ENCODE peak calls at places on chromosomes 3 and 15, in seven cellular contexts. F is omental fat pad, E is GM12865, O is nephron progenitor cell, I is AG10803, U is A549, Z is brain microvascular endothelial cell. G is an unnamed sample.

GRCh38 chr3:120182613-120183524 is 88.6 kb upstream of the GSK3B start:
- DNase-seq in F (no peak), E (peak), O (no peak), I (peak), U (peak), Z (peak), G (no peak)

GRCh38 chr15:78907577-78907976 is 34.9 kb downstream of the MORF4L1 start:
- DNase-seq in F (no peak), E (no peak), O (no peak), I (no peak), U (no peak), Z (no peak), G (no peak)

GRCh38 chr15:25240461-25241021 is 198.3 kb downstream of the UBE3A start:
- DNase-seq in F (peak), E (no peak), O (no peak), I (no peak), U (no peak), Z (no peak), G (no peak)

GRCh38 chr3:131526801-131527347 is 24.1 kb upstream of the MRPL3 start:
- DNase-seq in F (no peak), E (peak), O (peak), I (peak), U (peak), Z (peak), G (peak)

GRCh38 chr3:32285910-32286309 is 47.4 kb downstream of the CMTM8 start:
- DNase-seq in F (no peak), E (no peak), O (no peak), I (no peak), U (no peak), Z (no peak), G (no peak)

GRCh38 chr3:45555154-45555591 is 39.4 kb upstream of the LIMD1 start:
- DNase-seq in F (no peak), E (no peak), O (no peak), I (no peak), U (no peak), Z (no peak), G (peak)

GRCh38 chr15:81108427-81108826 is 25.6 kb upstream of the CFAP161 start:
- DNase-seq in F (no peak), E (peak), O (peak), I (no peak), U (peak), Z (no peak), G (no peak)

GRCh38 chr15:41856262-41856661 is 17.6 kb downstream of the PLA2G4B start:
- DNase-seq in F (no peak), E (no peak), O (no peak), I (no peak), U (no peak), Z (no peak), G (no peak)

GRCh38 chr3:119570229-119570628 is 9.1 kb upstream of the ADPRH start:
- DNase-seq in F (no peak), E (no peak), O (no peak), I (no peak), U (no peak), Z (no peak), G (no peak)

DNA sequence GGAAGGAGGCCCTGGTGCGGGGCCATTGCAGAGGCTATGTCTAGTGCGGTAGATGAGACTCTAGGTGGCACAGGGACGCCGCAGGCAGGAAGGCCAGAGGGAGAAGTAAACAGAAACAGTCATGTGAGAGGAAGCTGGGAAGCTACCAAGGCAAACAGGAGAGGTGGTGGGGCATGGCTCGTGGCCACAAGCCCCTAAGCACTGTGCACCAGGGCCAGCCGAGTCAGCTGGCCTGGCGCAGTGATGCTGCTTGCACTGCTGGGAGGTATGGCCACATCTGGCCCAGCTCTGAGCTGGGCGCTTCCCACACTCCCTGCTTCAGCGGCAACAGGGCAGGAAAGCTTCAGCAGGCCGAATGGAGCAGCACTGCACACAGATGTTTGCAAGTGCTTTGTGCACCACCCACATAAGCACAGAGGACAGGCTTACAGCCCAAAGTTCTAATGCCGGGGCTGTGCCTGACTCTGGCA is 76.6 kb downstream of the SRGAP3 start:
- DNase-seq in F (no peak), E (no peak), O (no peak), I (peak), U (peak), Z (no peak), G (no peak)
- TF ChIP-seq CTCF in F (no peak), E (no peak), O (no peak), I (no peak), U (no peak), Z (no peak), G (no peak)

DNA sequence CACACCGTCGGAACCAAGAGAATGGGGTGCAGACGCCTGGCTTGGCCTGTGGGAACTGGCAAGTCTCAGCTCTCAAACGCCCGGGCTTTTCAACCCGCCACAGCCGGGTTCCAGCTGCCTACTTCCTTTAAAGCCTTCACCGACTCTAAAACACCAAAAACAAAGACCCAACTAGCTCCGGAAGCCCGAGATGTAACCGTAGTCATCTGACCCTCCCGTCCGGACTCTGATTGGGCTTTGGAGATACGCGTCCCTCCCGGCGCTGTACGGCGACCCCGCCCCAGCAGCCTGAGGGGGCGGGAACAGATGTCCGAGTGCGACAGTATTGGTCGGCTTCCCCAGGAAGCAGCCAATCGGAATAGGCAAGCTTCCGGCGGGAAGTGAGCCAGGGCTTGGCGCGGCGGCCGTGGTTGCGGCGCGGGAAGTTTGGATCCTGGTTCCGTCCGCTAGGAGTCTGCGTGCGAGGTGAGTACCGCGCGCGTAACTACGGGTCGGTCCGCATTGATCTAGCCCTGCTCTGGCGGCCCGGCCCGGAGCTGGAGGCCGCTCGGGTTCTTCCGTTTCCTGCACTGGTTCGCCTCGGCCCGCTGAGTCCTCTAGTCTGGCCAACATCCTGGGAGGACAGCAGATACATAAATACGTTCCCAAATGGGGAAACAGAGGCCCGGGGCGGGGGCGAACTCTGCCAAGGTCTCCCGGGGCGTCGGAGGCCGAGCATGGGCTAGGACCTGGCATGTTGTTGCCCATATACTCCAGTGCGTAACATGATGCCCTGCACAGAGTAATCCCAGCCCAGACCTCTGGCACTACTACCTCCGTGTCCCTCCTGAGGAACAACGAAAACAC is at the start of gene BLM:
- DNase-seq in F (peak), E (peak), O (peak), I (peak), U (peak), Z (peak), G (peak)
- TF ChIP-seq CTCF in F (no peak), E (no peak), O (peak), I (peak), U (no peak), Z (peak), G (peak)

GRCh38 chr3:86702381-86702958 is 288.5 kb downstream of the VGLL3 start:
- DNase-seq in F (no peak), E (peak), O (no peak), I (peak), U (no peak), Z (no peak), G (no peak)
- TF ChIP-seq CTCF in F (no peak), E (peak), O (peak), I (peak), U (peak), Z (peak), G (peak)

GRCh38 chr3:112814256-112814655 is 32.4 kb downstream of the CD200R1L start:
- DNase-seq in F (no peak), E (peak), O (no peak), I (peak), U (peak), Z (peak), G (no peak)
- TF ChIP-seq CTCF in F (no peak), E (peak), O (no peak), I (peak), U (peak), Z (peak), G (peak)

GRCh38 chr3:133937756-133938601 is 42.3 kb upstream of the RAB6B start:
- DNase-seq in F (no peak), E (no peak), O (no peak), I (peak), U (no peak), Z (no peak), G (no peak)
- TF ChIP-seq CTCF in F (no peak), E (no peak), O (no peak), I (peak), U (no peak), Z (no peak), G (no peak)

GRCh38 chr3:11850003-11850402 is 3.3 kb upstream of the TAMM41 start:
- DNase-seq in F (no peak), E (no peak), O (no peak), I (no peak), U (no peak), Z (no peak), G (no peak)
- TF ChIP-seq CTCF in F (no peak), E (no peak), O (no peak), I (no peak), U (no peak), Z (no peak), G (no peak)

GRCh38 chr3:38543602-38544001 is 47.5 kb downstream of the EXOG start:
- DNase-seq in F (no peak), E (no peak), O (no peak), I (no peak), U (no peak), Z (peak), G (no peak)
- TF ChIP-seq CTCF in F (no peak), E (no peak), O (no peak), I (no peak), U (no peak), Z (no peak), G (no peak)

GRCh38 chr3:16026753-16027152 is 147.7 kb upstream of the GALNT15 start:
- DNase-seq in F (no peak), E (no peak), O (no peak), I (no peak), U (no peak), Z (no peak), G (no peak)
- TF ChIP-seq CTCF in F (no peak), E (no peak), O (no peak), I (no peak), U (no peak), Z (no peak), G (no peak)

G was measured in testis.